ENCODE peak calls at places on chromosomes 6 and 20, in seven cellular contexts. S is pancreas; A is neural progenitor cell; E is CD4-positive, CD25-positive, alpha-beta regulatory T cell; J is breast epithelium; Y is uterus; V is IMR-90. N is an unnamed sample. For H3K36me3, the result is how much of the 10 kb centered on the place peaks cover.

GRCh38 chr6:15476631-15477380 is 186.0 kb downstream of the DTNBP1 start:
- DNase-seq in V (peak), S (no peak), E (no peak), A (no peak), Y (no peak), J (no peak), N (no peak)

GRCh38 chr6:95687839-95688238 is 110.5 kb downstream of the MANEA start:
- DNase-seq in Y (no peak), V (no peak), E (no peak), J (no peak), S (no peak), A (no peak), N (no peak)

GRCh38 chr20:57768519-57768918 is 58.7 kb upstream of the PMEPA1 start:
- DNase-seq in V (no peak), E (no peak), Y (no peak), J (no peak), S (no peak), A (no peak), N (no peak)

GRCh38 chr6:62980724-62981123 is 230.5 kb upstream of the FKBP1C start:
- DNase-seq in Y (no peak), J (no peak), V (no peak), A (peak), E (no peak), S (peak), N (no peak)

GRCh38 chr20:32285621-32286334 is 8.3 kb downstream of the KIF3B start:
- DNase-seq in V (peak), E (peak), A (no peak), Y (no peak), J (no peak), S (no peak), N (peak)

GRCh38 chr20:35232575-35232974 is 6.1 kb downstream of the MMP24 start:
- DNase-seq in J (no peak), S (no peak), A (no peak), Y (no peak), V (peak), E (no peak), N (no peak)

GRCh38 chr20:3786665-3787639 is at the start of gene CENPB:
- DNase-seq in V (peak), Y (peak), S (peak), E (peak), A (peak), J (peak), N (peak)

GRCh38 chr6:30361661-30362060 is 16.7 kb downstream of the RPP21 start:
- DNase-seq in J (no peak), E (no peak), V (no peak), A (no peak), S (no peak), Y (no peak), N (no peak)

GRCh38 chr6:56435326-56435725 is 187.9 kb upstream of the COL21A1 start:
- DNase-seq in J (no peak), V (no peak), A (no peak), Y (no peak), S (no peak), E (no peak), N (no peak)

GRCh38 chr6:16519265-16520242 is 241.7 kb downstream of the ATXN1 start:
- DNase-seq in Y (no peak), J (no peak), A (peak), V (no peak), S (peak), E (no peak), N (no peak)

GRCh38 chr20:45564760-45565276 is 14.3 kb downstream of the WFDC8 start:
- DNase-seq in E (no peak), S (no peak), Y (no peak), J (no peak), A (no peak), V (no peak), N (no peak)

GRCh38 chr6:75747371-75747984 is 1.6 kb upstream of the MYO6 start:
- DNase-seq in Y (no peak), S (no peak), J (no peak), E (no peak), A (no peak), V (no peak), N (no peak)

GRCh38 chr20:47353224-47353696 is 3.2 kb downstream of the ZMYND8 start:
- DNase-seq in A (no peak), V (no peak), J (no peak), S (no peak), E (no peak), Y (no peak), N (no peak)

GRCh38 chr6:119317007-119317406 is 32.6 kb downstream of the MAN1A1 start:
- DNase-seq in Y (no peak), V (no peak), S (no peak), E (no peak), A (no peak), J (no peak), N (no peak)

GRCh38 chr6:151633517-151634335 is 139.9 kb downstream of the CCDC170 start:
- DNase-seq in E (no peak), A (no peak), V (no peak), J (no peak), S (no peak), Y (no peak), N (no peak)

GRCh38 chr6:44045672-44046015 is 81.6 kb downstream of the MRPL14 start:
- DNase-seq in J (no peak), S (no peak), V (no peak), Y (no peak), E (no peak), A (no peak), N (no peak)

GRCh38 chr20:54090230-54091119 is 20.1 kb upstream of the BCAS1 start:
- DNase-seq in V (no peak), E (no peak), S (no peak), A (no peak), J (no peak), Y (no peak), N (no peak)

GRCh38 chr6:52417675-52418111 is 2.4 kb upstream of the EFHC1 start:
- DNase-seq in Y (no peak), E (no peak), A (no peak), S (no peak), J (no peak), V (peak), N (no peak)
- H3K27ac ChIP-seq in Y (no peak), E (no peak), A (no peak), S (no peak), J (no peak), V (peak), N (no peak)

DNA sequence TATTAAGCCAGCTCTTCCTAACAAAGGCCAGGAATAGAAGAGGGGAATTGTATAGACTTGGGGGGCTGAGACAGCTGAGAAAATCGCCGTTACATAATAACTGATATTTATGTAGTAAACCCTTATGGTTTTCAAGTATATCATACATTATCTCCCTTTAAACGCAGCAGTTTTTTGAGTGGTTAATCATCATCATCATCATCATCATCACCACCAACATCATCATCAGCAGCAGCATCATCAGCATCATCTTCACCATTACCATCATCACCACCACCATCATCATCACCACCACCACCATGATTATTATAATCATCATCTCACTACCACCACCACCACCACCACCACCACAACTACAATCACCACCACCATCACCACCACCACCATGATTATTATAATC is 9.1 kb downstream of the RIPOR2 start:
- DNase-seq in S (no peak), E (no peak), A (no peak), J (no peak), Y (no peak), V (no peak), N (no peak)
- H3K36me3 ChIP-seq in S (under half), E (half or more), A (under half), J (under half), Y (under half), V (under half), N (under half)

GRCh38 chr20:50520222-50520877 is 10.2 kb downstream of the PTPN1 start:
- DNase-seq in E (no peak), J (no peak), V (no peak), S (no peak), Y (no peak), A (no peak), N (peak)
- H3K4me3 ChIP-seq in E (peak), J (no peak), V (no peak), S (no peak), Y (no peak), A (no peak), N (no peak)

DNA sequence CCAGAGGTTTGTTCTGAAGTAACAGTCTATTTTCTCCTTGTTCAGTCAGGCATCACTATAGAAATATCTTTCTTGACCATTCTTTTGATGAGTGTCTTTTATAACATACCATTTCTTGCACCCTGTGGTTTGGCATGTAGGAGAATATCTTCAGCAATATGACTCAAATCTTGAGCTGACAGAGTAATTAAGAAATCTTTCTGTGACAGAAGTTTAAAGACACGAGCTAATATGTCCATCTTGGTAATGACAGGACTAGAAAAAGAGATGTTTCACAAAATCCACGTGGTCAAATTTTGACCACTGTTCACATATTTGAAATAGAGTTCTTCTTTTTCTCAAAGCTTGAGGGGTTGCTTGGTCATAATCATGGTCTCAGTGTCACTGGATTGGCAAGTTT is 149.9 kb downstream of the MYB start:
- DNase-seq in Y (no peak), S (no peak), E (no peak), J (no peak), V (peak), A (no peak), N (no peak)
- H3K27ac ChIP-seq in Y (no peak), S (no peak), E (no peak), J (no peak), V (no peak), A (no peak), N (no peak)

GRCh38 chr20:59191756-59192532 is 28.3 kb downstream of the ZNF831 start:
- DNase-seq in J (no peak), V (no peak), S (no peak), A (no peak), E (no peak), Y (no peak), N (no peak)
- H3K36me3 ChIP-seq in J (under half), V (under half), S (under half), A (under half), E (under half), Y (under half), N (under half)

GRCh38 chr6:160790028-160790792 is 88.2 kb downstream of the PLG start:
- DNase-seq in A (peak), V (no peak), J (no peak), S (no peak), E (no peak), Y (no peak), N (no peak)
- H3K4me3 ChIP-seq in A (peak), V (no peak), J (peak), S (no peak), E (no peak), Y (no peak), N (no peak)

N was measured in CD4-positive, alpha-beta memory T cell.